ENCODE peak calls at places on chromosomes 12 and 14, in ten cellular contexts. Q is D341Med; P is stimulated activated CD4-positive, alpha-beta T cell treated with anti-CD3 and anti-CD28 coated beads, Interleukin-1b, Interleukin-23, amount 100 ng/mL, for 1 hour; E is CD8-positive, alpha-beta T cell; Z is NCI-H1092 treated with DMSO at 0.1 percent for 48 hours; D is HEK293T; K is iris pigment epithelial cell; W is activated naive CD4-positive, alpha-beta T cell; I is body of pancreas; S is activated T-helper 1 cell treated with anti-CD3 and anti-CD28 coated beads, Interleukin-2, amount 50 U/mL, for 16 hours. T is an unnamed sample.

GRCh38 chr14:76705214-76705613 is 56.1 kb upstream of the VASH1 start:
- DNase-seq in Q (no peak), P (no peak), E (no peak), Z (no peak), D (no peak), K (no peak), W (no peak), I (no peak), S (no peak), T (no peak)

GRCh38 chr12:13436182-13436581 is 239.7 kb downstream of the EMP1 start:
- DNase-seq in Q (no peak), P (no peak), E (no peak), Z (no peak), D (no peak), K (no peak), W (no peak), I (no peak), S (no peak), T (no peak)

GRCh38 chr14:44316647-44317432 is 190.2 kb downstream of the FSCB start:
- DNase-seq in Q (no peak), P (no peak), E (no peak), Z (no peak), D (peak; percentile 26), K (peak; percentile 96), W (no peak), I (no peak), S (no peak), T (no peak)

GRCh38 chr14:80637726-80638619 is 303.6 kb downstream of the CEP128 start:
- DNase-seq in Q (peak; percentile 21), P (no peak), E (no peak), Z (no peak), D (no peak), K (peak; percentile 55), W (no peak), I (no peak), S (no peak), T (peak; percentile 86)

GRCh38 chr14:104389326-104390220 is 190.0 kb upstream of the C14orf180 start:
- DNase-seq in Q (peak; percentile 29), P (no peak), E (no peak), Z (no peak), D (no peak), K (no peak), W (no peak), I (no peak), S (no peak), T (no peak)

GRCh38 chr12:75526655-75527511 is 15.5 kb upstream of the KRR1 start:
- DNase-seq in Q (peak; percentile 57), P (no peak), E (no peak), Z (peak; percentile 38), D (peak; percentile 44), K (peak; percentile 66), W (no peak), I (no peak), S (no peak), T (peak; percentile 68)

GRCh38 chr14:103432627-103433026 is 47.4 kb downstream of the MARK3 start:
- DNase-seq in Q (no peak), P (no peak), E (no peak), Z (no peak), D (no peak), K (no peak), W (no peak), I (no peak), S (no peak), T (no peak)

GRCh38 chr12:19757317-19757877 is 318.1 kb downstream of the AEBP2 start:
- DNase-seq in Q (no peak), P (no peak), E (no peak), Z (peak; percentile 61), D (peak; percentile 13), K (peak; percentile 53), W (no peak), I (no peak), S (no peak), T (peak; percentile 50)

GRCh38 chr12:54390668-54391551 is 6.4 kb upstream of the ZNF385A start:
- DNase-seq in Q (peak; percentile 58), P (no peak), E (peak; percentile 31), Z (peak; percentile 70), D (peak; percentile 74), K (no peak), W (peak; percentile 47), I (peak; percentile 31), S (peak; percentile 29), T (peak; percentile 76)

GRCh38 chr14:35161231-35161630 is 38.9 kb downstream of the PRORP start:
- DNase-seq in Q (no peak), P (no peak), E (no peak), Z (no peak), D (no peak), K (peak; percentile 69), W (no peak), I (no peak), S (no peak), T (no peak)

GRCh38 chr12:66210840-66211239 is 21.8 kb downstream of the IRAK3 start:
- DNase-seq in Q (no peak), P (no peak), E (no peak), Z (no peak), D (no peak), K (peak; percentile 54), W (no peak), I (no peak), S (no peak), T (no peak)

GRCh38 chr14:78959674-78960264 is 789.6 kb downstream of the NRXN3 start:
- DNase-seq in Q (peak; percentile 76), P (peak; percentile 0), E (no peak), Z (peak; percentile 67), D (peak; percentile 63), K (peak; percentile 75), W (no peak), I (peak; percentile 74), S (peak; percentile 5), T (peak; percentile 64)

GRCh38 chr12:113835913-113836312 is 130.2 kb downstream of the RBM19 start:
- DNase-seq in Q (no peak), P (no peak), E (no peak), Z (no peak), D (no peak), K (no peak), W (no peak), I (no peak), S (no peak), T (no peak)

T was measured in SK-N-DZ.